ENCODE peak calls at places on chromosome 9, in ten cellular contexts. X is prostate gland; S is EH; E is endothelial cell of umbilical vein; O is cerebellum; V is pons; F is RWPE2; R is NCI-H1105 treated with DMSO at 0.1 percent for 48 hours; B is uterus; Q is stimulated activated CD4-positive, alpha-beta T cell treated with anti-CD3 and anti-CD28 coated beads, Interleukin-2, amount 100 ng/mL, for 24 hours. Z is an unnamed sample.

GRCh38 chr9:4831944-4832343 is 39.2 kb downstream of the RCL1 start:
- DNase-seq in X (no peak), S (no peak), E (no peak), O (no peak), V (no peak), F (no peak), R (no peak), B (no peak), Q (no peak), Z (no peak)

GRCh38 chr9:111804636-111805035 is 9.9 kb upstream of the SHOC1 start:
- DNase-seq in X (no peak), S (no peak), E (peak), O (no peak), V (no peak), F (no peak), R (no peak), B (no peak), Q (no peak), Z (no peak)

GRCh38 chr9:113682297-113682771 is 193.8 kb upstream of the ZNF618 start:
- DNase-seq in X (peak), S (peak), E (peak), O (peak), V (peak), F (no peak), R (peak), B (peak), Q (peak), Z (peak)

GRCh38 chr9:133937120-133937519 is 55.0 kb downstream of the VAV2 start:
- DNase-seq in X (no peak), S (no peak), E (no peak), O (no peak), V (no peak), F (no peak), R (no peak), B (no peak), Q (no peak), Z (no peak)

GRCh38 chr9:138121438-138122050 is 244.0 kb downstream of the CACNA1B start:
- DNase-seq in X (no peak), S (no peak), E (no peak), O (no peak), V (no peak), F (peak), R (no peak), B (no peak), Q (no peak), Z (no peak)

GRCh38 chr9:27353405-27354229 is 56.7 kb upstream of the EQTN start:
- DNase-seq in X (no peak), S (no peak), E (no peak), O (no peak), V (peak), F (no peak), R (peak), B (no peak), Q (no peak), Z (no peak)

GRCh38 chr9:137619240-137620090 is 660 bp downstream of the EHMT1 start:
- DNase-seq in X (no peak), S (peak), E (peak), O (peak), V (no peak), F (no peak), R (peak), B (no peak), Q (peak), Z (no peak)

GRCh38 chr9:16417749-16418148 is 452.7 kb downstream of the BNC2 start:
- DNase-seq in X (no peak), S (peak), E (peak), O (no peak), V (no peak), F (no peak), R (no peak), B (no peak), Q (no peak), Z (peak)

GRCh38 chr9:32161720-32162119 is 222.7 kb upstream of the ACO1 start:
- DNase-seq in X (no peak), S (no peak), E (no peak), O (no peak), V (no peak), F (no peak), R (no peak), B (no peak), Q (no peak), Z (no peak)

GRCh38 chr9:90007516-90008430 is 403.0 kb downstream of the GADD45G start:
- DNase-seq in X (no peak), S (peak), E (no peak), O (no peak), V (no peak), F (no peak), R (no peak), B (no peak), Q (no peak), Z (no peak)

GRCh38 chr9:97557606-97558095 is 56.2 kb downstream of the TMOD1 start:
- DNase-seq in X (peak), S (no peak), E (peak), O (no peak), V (peak), F (no peak), R (peak), B (peak), Q (no peak), Z (no peak)

GRCh38 chr9:94135222-94135621 is 51.0 kb downstream of the PTPDC1 start:
- DNase-seq in X (peak), S (peak), E (peak), O (no peak), V (peak), F (no peak), R (no peak), B (peak), Q (no peak), Z (peak)

GRCh38 chr9:72915659-72916058 is 37.2 kb downstream of the ALDH1A1 start:
- DNase-seq in X (no peak), S (no peak), E (no peak), O (no peak), V (no peak), F (no peak), R (no peak), B (no peak), Q (no peak), Z (no peak)

GRCh38 chr9:130763585-130764200 is 70.1 kb downstream of the EXOSC2 start:
- DNase-seq in X (no peak), S (no peak), E (no peak), O (no peak), V (no peak), F (no peak), R (no peak), B (no peak), Q (no peak), Z (no peak)

GRCh38 chr9:35951736-35952135 is 6.2 kb downstream of the OR2S2 start:
- DNase-seq in X (no peak), S (peak), E (peak), O (no peak), V (no peak), F (no peak), R (no peak), B (no peak), Q (no peak), Z (no peak)

GRCh38 chr9:76803762-76804161 is 39.5 kb downstream of the PCA3 start:
- DNase-seq in X (no peak), S (no peak), E (no peak), O (no peak), V (no peak), F (no peak), R (no peak), B (no peak), Q (no peak), Z (no peak)

GRCh38 chr9:136899196-136899595 is 12.9 kb downstream of the TRAF2 start:
- DNase-seq in X (no peak), S (no peak), E (no peak), O (no peak), V (no peak), F (no peak), R (no peak), B (no peak), Q (no peak), Z (no peak)

GRCh38 chr9:123922911-123923310 is 7.0 kb downstream of the DENND1A start:
- DNase-seq in X (no peak), S (no peak), E (peak), O (no peak), V (peak), F (no peak), R (no peak), B (no peak), Q (no peak), Z (no peak)

Z was measured in brain pericyte.